ENCODE peak calls at places on chromosomes 16 and 17, in ten cellular contexts. Q, K, H, V, E, X, P, I, L and O are unnamed samples.

GRCh38 chr16:16067127-16067526 is 117.7 kb downstream of the ABCC1 start:
- DNase-seq in Q (peak), K (no peak), H (no peak), V (no peak), E (no peak), X (peak), P (peak), I (no peak), L (no peak), O (no peak)

GRCh38 chr17:17682293-17682736 is 1.1 kb downstream of the RAI1 start:
- DNase-seq in Q (peak), K (peak), H (peak), V (peak), E (peak), X (no peak), P (peak), I (peak), L (peak), O (peak)

GRCh38 chr16:30124985-30125379 is 2.0 kb upstream of the MAPK3 start:
- DNase-seq in Q (no peak), K (no peak), H (no peak), V (no peak), E (no peak), X (no peak), P (no peak), I (no peak), L (no peak), O (no peak)

GRCh38 chr17:66240630-66241029 is 11.4 kb upstream of the APOH start:
- DNase-seq in Q (no peak), K (no peak), H (no peak), V (no peak), E (no peak), X (no peak), P (no peak), I (no peak), L (no peak), O (no peak)

GRCh38 chr17:50577451-50577954 is 17.0 kb downstream of the CACNA1G start:
- DNase-seq in Q (no peak), K (no peak), H (no peak), V (no peak), E (no peak), X (no peak), P (no peak), I (no peak), L (no peak), O (no peak)

GRCh38 chr17:80761421-80761871 is 216.8 kb downstream of the RPTOR start:
- DNase-seq in Q (no peak), K (peak), H (peak), V (no peak), E (no peak), X (no peak), P (peak), I (no peak), L (peak), O (no peak)

GRCh38 chr17:60076811-60077210 is 1.9 kb downstream of the HEATR6 start:
- DNase-seq in Q (no peak), K (no peak), H (no peak), V (no peak), E (no peak), X (no peak), P (no peak), I (no peak), L (no peak), O (no peak)

GRCh38 chr17:81325057-81325973 is 30.2 kb upstream of the SLC38A10 start:
- DNase-seq in Q (no peak), K (no peak), H (no peak), V (no peak), E (no peak), X (no peak), P (no peak), I (no peak), L (no peak), O (no peak)

GRCh38 chr16:8403978-8404738 is 186.2 kb downstream of the TMEM114 start:
- DNase-seq in Q (no peak), K (no peak), H (no peak), V (no peak), E (no peak), X (no peak), P (no peak), I (no peak), L (no peak), O (no peak)

GRCh38 chr17:46968224-46968834 is 10.7 kb downstream of the RPRML start:
- DNase-seq in Q (no peak), K (no peak), H (no peak), V (no peak), E (no peak), X (no peak), P (no peak), I (no peak), L (no peak), O (no peak)

GRCh38 chr17:80023261-80024205 is 12.1 kb downstream of the TBC1D16 start:
- DNase-seq in Q (no peak), K (no peak), H (no peak), V (no peak), E (no peak), X (no peak), P (no peak), I (peak), L (no peak), O (no peak)

GRCh38 chr16:88772871-88773811 is 11.9 kb downstream of the PIEZO1 start:
- DNase-seq in Q (peak), K (no peak), H (no peak), V (no peak), E (peak), X (peak), P (peak), I (peak), L (no peak), O (no peak)

GRCh38 chr17:75584358-75585175 is 3.0 kb upstream of the MYO15B start:
- DNase-seq in Q (no peak), K (no peak), H (no peak), V (no peak), E (no peak), X (no peak), P (no peak), I (no peak), L (no peak), O (no peak)

GRCh38 chr17:60905709-60906108 is 228.1 kb downstream of the BCAS3 start:
- DNase-seq in Q (no peak), K (no peak), H (no peak), V (no peak), E (no peak), X (no peak), P (no peak), I (no peak), L (no peak), O (no peak)

GRCh38 chr16:86517652-86518258 is 7.4 kb downstream of the FOXF1 start:
- DNase-seq in Q (peak), K (peak), H (no peak), V (no peak), E (no peak), X (peak), P (peak), I (peak), L (no peak), O (no peak)

GRCh38 chr17:82372063-82372590 is 562 bp downstream of the UTS2R start:
- DNase-seq in Q (no peak), K (no peak), H (no peak), V (no peak), E (peak), X (no peak), P (no peak), I (no peak), L (no peak), O (no peak)

GRCh38 chr16:8572919-8573724 is 17.2 kb downstream of the TMEM114 start:
- DNase-seq in Q (peak), K (peak), H (peak), V (no peak), E (no peak), X (no peak), P (peak), I (peak), L (no peak), O (no peak)

GRCh38 chr17:41967141-41967920 is 736 bp downstream of the CNP start:
- DNase-seq in Q (no peak), K (no peak), H (peak), V (no peak), E (peak), X (peak), P (peak), I (peak), L (no peak), O (no peak)

GRCh38 chr17:17498606-17499301 is 2.6 kb upstream of the RASD1 start:
- DNase-seq in Q (no peak), K (no peak), H (no peak), V (no peak), E (no peak), X (peak), P (no peak), I (no peak), L (no peak), O (peak)

GRCh38 chr17:27644586-27644985 is 13.6 kb downstream of the LGALS9 start:
- DNase-seq in Q (no peak), K (no peak), H (no peak), V (no peak), E (no peak), X (no peak), P (no peak), I (no peak), L (no peak), O (no peak)

GRCh38 chr17:45320349-45320930 is 3.6 kb upstream of the MAP3K14 start:
- DNase-seq in Q (no peak), K (no peak), H (no peak), V (no peak), E (peak), X (no peak), P (no peak), I (no peak), L (no peak), O (no peak)

GRCh38 chr16:74448990-74449389 is 27.7 kb upstream of the CLEC18B start:
- DNase-seq in Q (no peak), K (peak), H (no peak), V (no peak), E (no peak), X (peak), P (no peak), I (peak), L (no peak), O (no peak)

GRCh38 chr17:14302421-14303099 is 1.7 kb downstream of the HS3ST3B1 start:
- DNase-seq in Q (peak), K (peak), H (peak), V (peak), E (peak), X (peak), P (peak), I (peak), L (peak), O (peak)

GRCh38 chr16:3188925-3189825 is 1.2 kb downstream of the OR1F1 start:
- DNase-seq in Q (peak), K (peak), H (peak), V (no peak), E (no peak), X (no peak), P (peak), I (no peak), L (no peak), O (no peak)

GRCh38 chr17:7214300-7215135 is 5.1 kb downstream of the DLG4 start:
- DNase-seq in Q (peak), K (peak), H (peak), V (peak), E (peak), X (peak), P (peak), I (peak), L (peak), O (peak)

GRCh38 chr17:55825213-55825612 is 74.4 kb downstream of the PCTP start:
- DNase-seq in Q (no peak), K (peak), H (no peak), V (no peak), E (no peak), X (no peak), P (peak), I (no peak), L (no peak), O (no peak)

GRCh38 chr16:15592324-15592723 is 50.6 kb downstream of the MARF1 start:
- DNase-seq in Q (no peak), K (no peak), H (no peak), V (no peak), E (no peak), X (peak), P (no peak), I (no peak), L (peak), O (no peak)

GRCh38 chr17:71208111-71208704 is 912.6 kb upstream of the SOX9 start:
- DNase-seq in Q (no peak), K (no peak), H (no peak), V (no peak), E (no peak), X (no peak), P (no peak), I (no peak), L (no peak), O (no peak)

GRCh38 chr16:27495191-27495590 is 54.5 kb downstream of the GTF3C1 start:
- DNase-seq in Q (no peak), K (no peak), H (no peak), V (no peak), E (no peak), X (no peak), P (no peak), I (peak), L (no peak), O (no peak)

GRCh38 chr16:20904507-20905079 is 4.0 kb downstream of the LYRM1 start:
- DNase-seq in Q (no peak), K (no peak), H (no peak), V (no peak), E (no peak), X (no peak), P (no peak), I (no peak), L (no peak), O (no peak)

GRCh38 chr17:60491771-60492170 is 34.3 kb downstream of the APPBP2 start:
- DNase-seq in Q (no peak), K (no peak), H (no peak), V (no peak), E (no peak), X (no peak), P (peak), I (no peak), L (no peak), O (no peak)

GRCh38 chr17:7204335-7204734 is 15.3 kb downstream of the DLG4 start:
- DNase-seq in Q (no peak), K (no peak), H (no peak), V (no peak), E (no peak), X (peak), P (peak), I (no peak), L (no peak), O (no peak)

GRCh38 chr17:47729486-47729885 is 3.5 kb upstream of the TBX21 start:
- DNase-seq in Q (no peak), K (no peak), H (no peak), V (no peak), E (peak), X (no peak), P (no peak), I (no peak), L (no peak), O (peak)

GRCh38 chr17:39563476-39563875 is 44.2 kb downstream of the NEUROD2 start:
- DNase-seq in Q (peak), K (no peak), H (no peak), V (no peak), E (no peak), X (no peak), P (peak), I (peak), L (no peak), O (no peak)

GRCh38 chr17:59870482-59870881 is 22.3 kb downstream of the TUBD1 start:
- DNase-seq in Q (no peak), K (no peak), H (peak), V (no peak), E (no peak), X (no peak), P (no peak), I (no peak), L (no peak), O (no peak)